ENCODE peak calls at places on chromosomes 3 and 15, in six cellular contexts. Y, Z, D, O, W and C are unnamed samples.

GRCh38 chr3:100002599-100003350 is 111.5 kb downstream of the FILIP1L start:
- DNase-seq in Y (no peak), Z (no peak), D (peak; percentile 30), O (no peak), W (no peak), C (no peak)

GRCh38 chr3:125043599-125044151 is 12.1 kb downstream of the HEG1 start:
- DNase-seq in Y (peak; percentile 76), Z (no peak), D (no peak), O (peak; percentile 63), W (no peak), C (peak; percentile 86)

GRCh38 chr3:105417538-105418289 is 51.0 kb downstream of the ALCAM start:
- DNase-seq in Y (no peak), Z (no peak), D (no peak), O (no peak), W (no peak), C (no peak)

GRCh38 chr3:23629181-23629893 is 176.4 kb upstream of the UBE2E1 start:
- DNase-seq in Y (no peak), Z (no peak), D (peak; percentile 15), O (no peak), W (no peak), C (no peak)

GRCh38 chr3:120129718-120130117 is 35.5 kb upstream of the GSK3B start:
- DNase-seq in Y (no peak), Z (no peak), D (no peak), O (no peak), W (no peak), C (no peak)

GRCh38 chr3:189952272-189952671 is 168.4 kb downstream of the P3H2 start:
- DNase-seq in Y (no peak), Z (no peak), D (no peak), O (no peak), W (no peak), C (no peak)

GRCh38 chr3:192022412-192022811 is 561.4 kb downstream of the PYDC2 start:
- DNase-seq in Y (no peak), Z (no peak), D (no peak), O (no peak), W (no peak), C (no peak)

GRCh38 chr15:74022706-74023470 is 28.4 kb downstream of the PML start:
- DNase-seq in Y (no peak), Z (no peak), D (no peak), O (no peak), W (no peak), C (no peak)

GRCh38 chr3:175985781-175986180 is 1126.6 kb downstream of the NAALADL2 start:
- DNase-seq in Y (no peak), Z (no peak), D (no peak), O (no peak), W (no peak), C (no peak)

GRCh38 chr15:36469567-36469966 is 109.9 kb upstream of the CDIN1 start:
- DNase-seq in Y (no peak), Z (no peak), D (no peak), O (no peak), W (no peak), C (no peak)

GRCh38 chr3:14439501-14440167 is 37.2 kb downstream of the SLC6A6 start:
- DNase-seq in Y (peak; percentile 89), Z (peak; percentile 80), D (peak; percentile 59), O (peak; percentile 70), W (no peak), C (peak; percentile 89)

GRCh38 chr3:57852896-57853295 is 96.8 kb downstream of the SLMAP start:
- DNase-seq in Y (no peak), Z (no peak), D (no peak), O (no peak), W (no peak), C (no peak)

GRCh38 chr3:178583963-178584575 is 47.8 kb downstream of the KCNMB2 start:
- DNase-seq in Y (no peak), Z (no peak), D (no peak), O (no peak), W (no peak), C (no peak)

GRCh38 chr15:40105517-40106202 is 3.0 kb downstream of the BMF start:
- DNase-seq in Y (no peak), Z (no peak), D (no peak), O (no peak), W (no peak), C (no peak)

GRCh38 chr3:177591371-177591770 is 394.1 kb upstream of the TBL1XR1 start:
- DNase-seq in Y (peak; percentile 35), Z (no peak), D (no peak), O (no peak), W (no peak), C (no peak)

GRCh38 chr15:76169792-76170425 is 110.1 kb downstream of the TMEM266 start:
- DNase-seq in Y (no peak), Z (no peak), D (no peak), O (peak; percentile 46), W (no peak), C (peak; percentile 53)

GRCh38 chr15:59532770-59533379 is 78.7 kb upstream of the GCNT3 start:
- DNase-seq in Y (no peak), Z (peak; percentile 36), D (peak; percentile 17), O (no peak), W (no peak), C (no peak)

GRCh38 chr3:156694536-156694935 is 20.1 kb downstream of the TIPARP start:
- DNase-seq in Y (no peak), Z (no peak), D (no peak), O (no peak), W (no peak), C (no peak)

GRCh38 chr3:43413676-43414368 is 127.5 kb downstream of the SNRK start:
- DNase-seq in Y (no peak), Z (no peak), D (no peak), O (no peak), W (no peak), C (no peak)

GRCh38 chr3:33482126-33482525 is 41.9 kb upstream of the UBP1 start:
- DNase-seq in Y (no peak), Z (no peak), D (no peak), O (no peak), W (no peak), C (no peak)

GRCh38 chr3:119293761-119294401 is at the start of gene ARHGAP31:
- DNase-seq in Y (peak; percentile 85), Z (peak; percentile 75), D (peak; percentile 40), O (peak; percentile 65), W (peak; percentile 82), C (peak; percentile 89)

GRCh38 chr15:72497402-72497801 is 23.3 kb downstream of the ARIH1 start:
- DNase-seq in Y (no peak), Z (no peak), D (no peak), O (no peak), W (no peak), C (no peak)

GRCh38 chr15:41955807-41956525 is 16.4 kb downstream of the EHD4 start:
- DNase-seq in Y (peak; percentile 52), Z (no peak), D (peak; percentile 64), O (no peak), W (no peak), C (no peak)

GRCh38 chr3:43998374-43998840 is 243.3 kb upstream of the TOPAZ1 start:
- DNase-seq in Y (no peak), Z (no peak), D (no peak), O (no peak), W (no peak), C (no peak)

DNA sequence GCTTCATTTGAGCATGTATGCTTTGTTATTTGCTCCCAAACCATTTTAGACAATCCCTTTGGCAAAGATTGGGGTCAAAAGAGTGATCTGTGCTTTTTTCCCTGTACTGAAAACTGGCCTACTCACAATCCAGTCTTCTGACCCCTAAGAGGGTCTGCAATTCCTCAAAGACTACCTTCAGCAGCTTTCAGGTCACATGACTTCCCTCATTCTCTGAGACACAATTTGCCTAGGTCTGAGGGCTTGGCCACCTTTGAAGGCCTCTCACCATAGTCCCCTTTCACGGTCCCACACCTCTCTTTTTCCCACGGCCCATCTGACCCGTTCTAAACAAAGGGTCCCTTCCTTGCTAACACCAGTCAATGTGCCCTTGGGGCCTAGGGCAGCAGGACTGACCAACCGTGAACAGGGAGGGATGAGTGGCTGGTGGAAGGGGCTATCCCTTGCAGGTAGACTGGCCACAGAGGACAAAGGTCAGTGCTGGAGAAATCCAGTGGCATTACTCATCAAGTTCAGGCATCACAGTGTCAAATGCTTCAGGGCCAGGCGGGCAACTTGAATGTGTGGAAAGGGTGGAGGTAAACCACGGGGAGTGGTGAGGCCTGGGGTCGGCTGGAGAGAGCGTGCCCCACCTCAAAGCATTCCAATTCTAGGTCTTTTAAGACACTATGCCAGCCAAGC is 10.8 kb downstream of the RASL12 start:
- DNase-seq in Y (no peak), Z (no peak), D (no peak), O (no peak), W (no peak), C (no peak)
- H3K27me3 ChIP-seq in Y (no peaks in the 10 kb centered on the region), Z (no peaks in the 10 kb centered on the region), D (no peaks in the 10 kb centered on the region), O (no peaks in the 10 kb centered on the region), W (no peaks in the 10 kb centered on the region), C (no peaks in the 10 kb centered on the region)

GRCh38 chr3:107432646-107433045 is 55.4 kb downstream of the CCDC54 start:
- DNase-seq in Y (no peak), Z (no peak), D (no peak), O (no peak), W (no peak), C (no peak)

GRCh38 chr3:107430214-107431047 is 53.2 kb downstream of the CCDC54 start:
- DNase-seq in Y (peak; percentile 29), Z (peak; percentile 59), D (no peak), O (peak; percentile 19), W (no peak), C (peak; percentile 45)

GRCh38 chr3:107431048-107431297 is 53.7 kb downstream of the CCDC54 start:
- DNase-seq in Y (peak; percentile 50), Z (peak; percentile 77), D (no peak), O (no peak), W (no peak), C (no peak)

GRCh38 chr3:107432013-107432515 is 54.8 kb downstream of the CCDC54 start:
- DNase-seq in Y (peak; percentile 28), Z (peak; percentile 51), D (peak; percentile 22), O (no peak), W (no peak), C (no peak)

GRCh38 chr3:107431298-107432012 is 54.2 kb downstream of the CCDC54 start:
- DNase-seq in Y (peak; percentile 82), Z (peak; percentile 83), D (peak; percentile 73), O (peak; percentile 77), W (peak; percentile 89), C (peak; percentile 81)
- H3K27me3 ChIP-seq in Y (no peaks in the 10 kb centered on the region), Z (no peaks in the 10 kb centered on the region), D (no peaks in the 10 kb centered on the region), O (no peaks in the 10 kb centered on the region), W (no peaks in the 10 kb centered on the region), C (no peaks in the 10 kb centered on the region)

DNA sequence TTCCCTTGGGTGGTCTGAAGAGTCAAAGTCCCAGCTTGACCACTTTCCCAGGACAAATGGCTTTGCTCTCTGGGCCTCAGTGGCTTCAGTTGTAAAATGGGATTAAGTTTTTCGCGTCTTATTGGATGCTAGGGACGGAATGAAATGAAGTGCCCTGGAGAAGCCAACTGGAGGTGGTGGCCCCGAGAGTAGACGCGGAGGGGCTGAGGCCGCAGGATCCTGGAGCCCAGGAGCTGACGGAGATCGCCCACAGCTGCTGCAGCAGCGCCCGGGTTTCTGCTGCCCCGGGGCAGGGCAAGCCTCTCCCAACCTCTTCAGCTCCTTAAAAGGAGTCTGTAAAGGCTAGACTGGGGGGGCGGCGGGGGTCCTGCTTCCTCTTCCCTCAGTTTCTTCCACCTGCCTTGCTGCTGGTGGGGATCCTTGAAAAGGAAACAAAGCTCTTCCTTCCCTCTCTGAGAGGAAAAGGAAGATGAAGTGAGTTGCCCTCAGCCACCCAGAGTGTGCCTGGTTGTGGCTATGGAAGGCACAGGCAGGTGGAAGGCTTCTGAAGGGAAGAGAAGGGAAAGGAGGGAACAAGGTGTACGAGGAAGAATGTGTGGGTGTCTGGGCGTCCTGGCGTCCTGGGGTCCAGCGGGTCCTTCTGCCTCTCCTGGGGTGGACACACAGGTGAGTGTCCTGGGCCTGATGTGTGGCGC is 967 bp upstream of the BNC1 start:
- DNase-seq in Y (no peak), Z (no peak), D (no peak), O (no peak), W (no peak), C (no peak)
- H3K27me3 ChIP-seq in Y (peaks cover 51% of the 10 kb centered on the region), Z (no peaks in the 10 kb centered on the region), D (no peaks in the 10 kb centered on the region), O (peaks cover 74% of the 10 kb centered on the region), W (peaks cover 45% of the 10 kb centered on the region), C (no peaks in the 10 kb centered on the region)

GRCh38 chr3:134378384-134378783 is 4.1 kb upstream of the AMOTL2 start:
- DNase-seq in Y (peak; percentile 76), Z (no peak), D (peak; percentile 52), O (no peak), W (peak; percentile 49), C (no peak)
- H3K27me3 ChIP-seq in Y (no peaks in the 10 kb centered on the region), Z (no peaks in the 10 kb centered on the region), D (no peaks in the 10 kb centered on the region), O (no peaks in the 10 kb centered on the region), W (no peaks in the 10 kb centered on the region), C (no peaks in the 10 kb centered on the region)